ENCODE peak calls at places on chromosomes 6 and 20, in five cellular contexts. K is HFF-Myc, M is Panc1, G is upper lobe of right lung, C is left lung. X is an unnamed sample.

GRCh38 chr20:1423625-1424106 is 30.8 kb upstream of the FKBP1A start:
- DNase-seq in C (no peak), G (no peak), K (no peak), M (no peak), X (no peak)

GRCh38 chr20:40728470-40728869 is 39.4 kb upstream of the MAFB start:
- DNase-seq in C (no peak), G (no peak), M (no peak), K (no peak), X (no peak)

GRCh38 chr6:5422321-5422915 is 161.1 kb downstream of the FARS2 start:
- DNase-seq in G (no peak), K (no peak), M (peak), C (no peak), X (no peak)

GRCh38 chr20:11686900-11687543 is 230.7 kb upstream of the BTBD3 start:
- DNase-seq in M (no peak), G (peak), K (no peak), C (no peak), X (no peak)

GRCh38 chr6:79586548-79586947 is 44.6 kb upstream of the SH3BGRL2 start:
- DNase-seq in K (no peak), M (no peak), G (no peak), C (no peak), X (no peak)

GRCh38 chr6:105511639-105512038 is 108.8 kb upstream of the PREP start:
- DNase-seq in C (no peak), M (no peak), G (no peak), K (no peak), X (no peak)

GRCh38 chr20:62733250-62733842 is 24.7 kb downstream of the NTSR1 start:
- DNase-seq in M (no peak), K (no peak), C (peak), G (no peak), X (no peak)

GRCh38 chr6:141808662-141809061 is 324.1 kb upstream of the GJE1 start:
- DNase-seq in M (no peak), K (no peak), G (no peak), C (no peak), X (peak)

GRCh38 chr6:25713802-25714201 is 40.7 kb upstream of the SLC17A4 start:
- DNase-seq in K (no peak), C (no peak), G (no peak), M (no peak), X (no peak)

GRCh38 chr6:18485660-18486435 is 98.7 kb downstream of the RNF144B start:
- DNase-seq in K (no peak), G (no peak), M (no peak), C (no peak), X (no peak)

GRCh38 chr6:138682722-138683521 is 90.6 kb upstream of the CCDC28A start:
- DNase-seq in G (no peak), C (no peak), M (no peak), K (peak), X (no peak)

GRCh38 chr20:58649288-58650180 is 1.5 kb upstream of the STX16 start:
- DNase-seq in M (no peak), G (peak), K (no peak), C (no peak), X (no peak)

GRCh38 chr6:170221753-170222400 is 69.0 kb downstream of the DLL1 start:
- DNase-seq in K (no peak), M (no peak), C (peak), G (no peak), X (no peak)

GRCh38 chr6:53581161-53581560 is 36.3 kb upstream of the GCLC start:
- DNase-seq in C (no peak), K (no peak), M (no peak), G (no peak), X (no peak)

GRCh38 chr20:58691773-58692578 is 624 bp upstream of the NPEPL1 start:
- DNase-seq in K (no peak), C (peak), G (peak), M (no peak), X (no peak)

GRCh38 chr20:11769825-11770224 is 147.9 kb upstream of the BTBD3 start:
- DNase-seq in G (no peak), K (no peak), M (no peak), C (no peak), X (no peak)

GRCh38 chr6:15470746-15471145 is 192.1 kb downstream of the DTNBP1 start:
- DNase-seq in K (no peak), M (no peak), G (no peak), C (no peak), X (no peak)

GRCh38 chr6:105784179-105784578 is 302.0 kb upstream of the PRDM1 start:
- DNase-seq in M (no peak), G (no peak), K (no peak), C (no peak), X (no peak)

GRCh38 chr20:58693226-58694006 is 816 bp downstream of the NPEPL1 start:
- DNase-seq in M (no peak), G (peak), K (no peak), C (no peak), X (no peak)

GRCh38 chr20:41639630-41640029 is 21.5 kb upstream of the CHD6 start:
- DNase-seq in K (no peak), M (no peak), C (no peak), G (no peak), X (no peak)

GRCh38 chr20:40090236-40090635 is 598.8 kb downstream of the MAFB start:
- DNase-seq in K (no peak), G (no peak), M (no peak), C (no peak), X (no peak)

GRCh38 chr20:63381781-63382431 is 20.8 kb upstream of the CHRNA4 start:
- DNase-seq in M (peak), C (no peak), G (no peak), K (no peak), X (no peak)

GRCh38 chr6:44898296-44898930 is 429.7 kb upstream of the RUNX2 start:
- DNase-seq in K (peak), M (no peak), C (no peak), G (no peak), X (no peak)

GRCh38 chr6:1145756-1146218 is 166.1 kb upstream of the FOXQ1 start:
- DNase-seq in C (no peak), K (no peak), G (no peak), M (no peak), X (no peak)

GRCh38 chr6:15901141-15902115 is 227.5 kb upstream of the MYLIP start:
- DNase-seq in K (no peak), G (no peak), M (no peak), C (peak), X (no peak)

GRCh38 chr6:126812651-126813050 is 305.8 kb upstream of the RSPO3 start:
- DNase-seq in K (no peak), M (no peak), G (no peak), C (no peak), X (no peak)

GRCh38 chr6:121055572-121056163 is 278.6 kb downstream of the TBC1D32 start:
- DNase-seq in C (no peak), M (peak), K (peak), G (no peak), X (no peak)
- TF ChIP-seq CTCF in C (peak), M (peak), K (peak), G (peak), X (peak)

DNA sequence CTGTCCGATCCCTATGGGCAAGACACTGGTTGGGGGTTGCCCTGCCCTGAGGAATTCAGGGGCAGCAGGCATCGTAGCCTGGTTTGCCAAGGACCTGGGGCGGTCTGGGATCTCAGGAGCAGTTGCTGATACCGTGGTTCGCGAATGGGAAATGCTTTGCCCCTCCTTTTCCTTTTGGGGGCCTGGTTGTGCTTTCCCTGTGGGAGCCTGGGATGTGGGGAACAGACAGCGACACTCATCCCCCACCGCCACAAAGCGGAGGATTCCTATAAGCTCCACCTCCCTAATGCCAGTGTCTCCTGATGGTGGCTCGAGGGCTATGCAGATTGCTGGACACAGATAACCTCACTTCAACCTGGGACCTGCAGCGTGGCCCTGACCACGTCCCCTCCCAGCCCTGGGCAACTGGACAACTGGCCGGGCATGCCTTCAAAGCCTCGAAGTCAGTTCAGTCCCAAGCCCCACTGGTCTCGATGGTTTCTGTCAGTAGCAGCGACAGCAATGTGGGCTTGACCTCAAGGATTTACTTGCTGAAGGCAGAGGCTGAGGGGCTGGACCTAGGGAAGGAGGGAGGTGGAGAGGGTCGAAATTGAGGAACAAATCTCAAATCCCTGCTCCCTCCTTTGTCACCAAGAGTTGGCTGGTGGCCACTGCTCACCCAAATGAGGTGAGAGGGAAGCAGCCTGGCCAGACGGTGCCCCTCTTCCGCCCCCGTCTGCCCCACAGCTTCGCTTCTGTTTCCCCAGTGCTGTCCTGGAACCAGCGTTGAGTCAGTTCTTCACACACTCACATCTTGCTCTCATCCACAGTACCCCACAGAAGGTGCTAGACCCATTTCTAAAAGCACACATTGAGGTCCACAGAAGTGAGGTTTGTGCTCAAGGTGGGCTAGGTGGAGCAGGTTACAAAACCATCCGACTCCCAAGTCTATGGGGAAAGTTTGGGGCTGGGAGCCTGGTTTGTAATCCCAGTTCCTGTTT is 3.5 kb downstream of the CEBPB start:
- DNase-seq in G (peak), M (no peak), K (no peak), C (no peak), X (no peak)
- H3K4me3 ChIP-seq in G (peak), M (peak), K (peak), C (peak), X (peak)

DNA sequence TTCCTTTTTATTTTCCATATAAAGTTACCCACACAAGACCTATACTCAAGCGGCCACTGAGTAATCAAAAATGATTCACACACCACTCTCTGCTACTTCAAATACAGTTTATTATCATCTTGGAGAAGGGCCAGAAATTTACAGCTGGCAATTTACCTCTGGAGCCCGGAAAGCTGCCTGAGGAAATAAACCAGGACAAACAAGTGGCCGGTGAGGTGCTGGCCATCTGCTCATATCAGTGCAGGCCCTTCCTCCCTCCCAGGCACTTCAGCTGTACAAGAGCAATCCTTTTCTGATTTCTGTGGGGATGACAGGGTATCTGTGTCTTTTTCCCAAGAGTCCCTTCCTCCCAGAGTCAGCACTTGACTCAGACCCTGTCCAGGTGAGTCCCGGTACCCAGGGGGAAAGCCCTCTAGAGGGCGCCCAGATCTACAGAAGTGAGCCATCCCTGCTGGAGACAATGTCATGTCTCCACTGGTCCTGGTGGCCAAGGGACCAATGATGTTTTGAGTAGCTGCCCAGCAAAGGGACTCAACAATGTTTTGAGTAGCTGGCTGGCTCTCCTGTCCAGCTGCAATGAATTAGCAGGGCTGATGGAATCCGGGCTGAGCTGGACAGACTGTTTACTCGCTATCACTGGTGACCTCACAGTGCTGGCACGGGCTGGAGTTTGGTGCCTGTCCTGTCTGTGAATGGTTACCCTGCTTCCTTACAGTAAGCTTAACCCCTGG is 23.6 kb downstream of the LRP11 start:
- DNase-seq in K (no peak), C (peak), G (peak), M (peak), X (no peak)
- TF ChIP-seq CTCF in K (peak), C (peak), G (peak), M (peak), X (peak)

DNA sequence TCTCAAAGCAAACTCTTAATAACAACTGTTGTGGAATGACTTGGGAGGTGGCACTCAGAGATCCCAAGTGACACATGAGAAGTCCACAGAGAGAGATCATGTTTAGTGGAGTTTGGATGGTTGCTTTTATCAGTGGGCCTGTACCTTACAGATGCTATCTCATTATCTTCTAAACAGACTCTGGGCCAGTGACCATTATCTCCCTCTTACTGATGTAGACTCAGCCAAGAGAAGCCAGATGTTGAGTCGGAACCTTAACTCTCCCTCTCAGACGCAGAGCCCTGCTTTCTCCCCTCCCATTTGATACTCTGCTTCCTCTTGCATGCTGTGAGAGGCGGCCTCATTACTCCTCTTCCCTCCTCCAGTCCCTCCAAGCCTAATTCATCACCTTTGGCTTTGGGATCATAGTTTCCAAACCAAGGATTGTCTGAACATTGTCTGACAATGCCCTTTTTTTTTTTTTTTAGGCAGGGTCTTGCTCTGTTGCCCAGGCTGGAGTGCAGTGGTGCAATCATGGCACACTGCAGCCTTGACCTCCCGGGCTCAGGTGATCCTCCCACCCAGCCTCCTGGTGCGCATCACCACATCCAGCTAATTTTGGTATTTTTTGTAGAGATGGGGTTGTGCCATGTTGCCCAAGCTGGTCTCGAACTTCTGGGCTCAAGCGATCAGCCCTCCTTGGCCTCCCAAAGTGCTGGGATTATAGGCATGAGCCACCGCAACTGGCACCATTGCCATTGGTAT is 4.5 kb upstream of the DDR1 start:
- DNase-seq in C (no peak), M (no peak), K (no peak), G (no peak), X (no peak)
- H3K4me3 ChIP-seq in C (no peak), M (no peak), K (no peak), G (no peak), X (no peak)

GRCh38 chr6:163687075-163687474 is 272.6 kb downstream of the QKI start:
- DNase-seq in K (no peak), C (no peak), M (no peak), G (no peak), X (no peak)
- TF ChIP-seq CTCF in K (no peak), C (no peak), M (no peak), G (no peak), X (no peak)

GRCh38 chr6:11231108-11231463 is 1.4 kb downstream of the NEDD9 start:
- DNase-seq in M (no peak), K (no peak), C (no peak), G (no peak), X (no peak)
- H3K4me3 ChIP-seq in M (no peak), K (peak), C (peak), G (peak), X (peak)

GRCh38 chr20:21129861-21130260 is 4.0 kb downstream of the KIZ start:
- DNase-seq in K (no peak), M (no peak), C (no peak), G (no peak), X (no peak)
- TF ChIP-seq CTCF in K (no peak), M (peak), C (no peak), G (no peak), X (no peak)

GRCh38 chr20:47358052-47358671 is 1.7 kb upstream of the ZMYND8 start:
- DNase-seq in G (no peak), C (no peak), M (no peak), K (no peak), X (no peak)
- H3K4me3 ChIP-seq in G (peak), C (no peak), M (no peak), K (peak), X (peak)